ENCODE peak calls at places on chromosome 1, in ten cellular contexts. One of them, this sample, is unnamed.
A peak's percentile ranks its signal among the peaks of the same experiment; 100 is the strongest.

GRCh38 chr1:212791261-212791675 is 309 bp downstream of the NSL1 start:
- DNase-seq in B cell: no peak
- DNase-seq in activated B cell treated with CpG ODN at 0.5 μM for 24 hours: no peak
- DNase-seq in HFFc6: peak; percentile 84
- DNase-seq in progenitor cell of endocrine pancreas: no peak
- DNase-seq in fibroblast of mammary gland: peak; percentile 81
- DNase-seq in RWPE1: peak; percentile 76
- DNase-seq in brain microvascular endothelial cell: peak; percentile 47
- DNase-seq in cardiac muscle cell: peak; percentile 78
- DNase-seq in nephron progenitor cell: no peak
- DNase-seq in this sample: no peak

GRCh38 chr1:94688646-94689045 is 131.5 kb upstream of the SLC44A3 start:
- DNase-seq in B cell: no peak
- DNase-seq in activated B cell treated with CpG ODN at 0.5 μM for 24 hours: no peak
- DNase-seq in HFFc6: no peak
- DNase-seq in progenitor cell of endocrine pancreas: no peak
- DNase-seq in fibroblast of mammary gland: no peak
- DNase-seq in RWPE1: no peak
- DNase-seq in brain microvascular endothelial cell: no peak
- DNase-seq in cardiac muscle cell: no peak
- DNase-seq in nephron progenitor cell: no peak
- DNase-seq in this sample: no peak

GRCh38 chr1:53600486-53600885 is 138.5 kb downstream of the GLIS1 start:
- DNase-seq in B cell: no peak
- DNase-seq in activated B cell treated with CpG ODN at 0.5 μM for 24 hours: no peak
- DNase-seq in HFFc6: no peak
- DNase-seq in progenitor cell of endocrine pancreas: no peak
- DNase-seq in fibroblast of mammary gland: no peak
- DNase-seq in RWPE1: no peak
- DNase-seq in brain microvascular endothelial cell: no peak
- DNase-seq in cardiac muscle cell: no peak
- DNase-seq in nephron progenitor cell: no peak
- DNase-seq in this sample: peak; percentile 29

GRCh38 chr1:62493656-62494055 is 56.8 kb downstream of the USP1 start:
- DNase-seq in B cell: no peak
- DNase-seq in activated B cell treated with CpG ODN at 0.5 μM for 24 hours: no peak
- DNase-seq in HFFc6: no peak
- DNase-seq in progenitor cell of endocrine pancreas: no peak
- DNase-seq in fibroblast of mammary gland: peak; percentile 49
- DNase-seq in RWPE1: peak; percentile 28
- DNase-seq in brain microvascular endothelial cell: no peak
- DNase-seq in cardiac muscle cell: no peak
- DNase-seq in nephron progenitor cell: no peak
- DNase-seq in this sample: no peak

GRCh38 chr1:228047183-228047466 is 35.4 kb upstream of the ARF1 start:
- DNase-seq in B cell: no peak
- DNase-seq in activated B cell treated with CpG ODN at 0.5 μM for 24 hours: no peak
- DNase-seq in HFFc6: no peak
- DNase-seq in progenitor cell of endocrine pancreas: no peak
- DNase-seq in fibroblast of mammary gland: no peak
- DNase-seq in RWPE1: no peak
- DNase-seq in brain microvascular endothelial cell: no peak
- DNase-seq in cardiac muscle cell: no peak
- DNase-seq in nephron progenitor cell: no peak
- DNase-seq in this sample: peak; percentile 38

GRCh38 chr1:114428083-114428754 is 82.8 kb downstream of the TRIM33 start:
- DNase-seq in B cell: no peak
- DNase-seq in activated B cell treated with CpG ODN at 0.5 μM for 24 hours: no peak
- DNase-seq in HFFc6: peak; percentile 19
- DNase-seq in progenitor cell of endocrine pancreas: no peak
- DNase-seq in fibroblast of mammary gland: peak; percentile 31
- DNase-seq in RWPE1: no peak
- DNase-seq in brain microvascular endothelial cell: no peak
- DNase-seq in cardiac muscle cell: peak; percentile 44
- DNase-seq in nephron progenitor cell: no peak
- DNase-seq in this sample: no peak

GRCh38 chr1:89739013-89739843 is 81.6 kb upstream of the LRRC8D start:
- DNase-seq in B cell: no peak
- DNase-seq in activated B cell treated with CpG ODN at 0.5 μM for 24 hours: no peak
- DNase-seq in HFFc6: peak; percentile 53
- DNase-seq in progenitor cell of endocrine pancreas: no peak
- DNase-seq in fibroblast of mammary gland: peak; percentile 51
- DNase-seq in RWPE1: peak; percentile 33
- DNase-seq in brain microvascular endothelial cell: peak; percentile 58
- DNase-seq in cardiac muscle cell: peak; percentile 43
- DNase-seq in nephron progenitor cell: no peak
- DNase-seq in this sample: no peak

GRCh38 chr1:45258059-45258650 is 51.8 kb upstream of the ZSWIM5 start:
- DNase-seq in B cell: no peak
- DNase-seq in activated B cell treated with CpG ODN at 0.5 μM for 24 hours: no peak
- DNase-seq in HFFc6: no peak
- DNase-seq in progenitor cell of endocrine pancreas: no peak
- DNase-seq in fibroblast of mammary gland: no peak
- DNase-seq in RWPE1: no peak
- DNase-seq in brain microvascular endothelial cell: no peak
- DNase-seq in cardiac muscle cell: no peak
- DNase-seq in nephron progenitor cell: no peak
- DNase-seq in this sample: no peak

GRCh38 chr1:28208818-28209441 is 23.9 kb downstream of the DNAJC8 start:
- DNase-seq in B cell: peak; percentile 59
- DNase-seq in activated B cell treated with CpG ODN at 0.5 μM for 24 hours: no peak
- DNase-seq in HFFc6: peak; percentile 62
- DNase-seq in progenitor cell of endocrine pancreas: peak; percentile 41
- DNase-seq in fibroblast of mammary gland: peak; percentile 73
- DNase-seq in RWPE1: peak; percentile 58
- DNase-seq in brain microvascular endothelial cell: peak; percentile 66
- DNase-seq in cardiac muscle cell: peak; percentile 83
- DNase-seq in nephron progenitor cell: peak; percentile 40
- DNase-seq in this sample: no peak

GRCh38 chr1:181594553-181594952 is 111.2 kb downstream of the CACNA1E start:
- DNase-seq in B cell: no peak
- DNase-seq in activated B cell treated with CpG ODN at 0.5 μM for 24 hours: no peak
- DNase-seq in HFFc6: no peak
- DNase-seq in progenitor cell of endocrine pancreas: no peak
- DNase-seq in fibroblast of mammary gland: no peak
- DNase-seq in RWPE1: no peak
- DNase-seq in brain microvascular endothelial cell: no peak
- DNase-seq in cardiac muscle cell: no peak
- DNase-seq in nephron progenitor cell: no peak
- DNase-seq in this sample: no peak

GRCh38 chr1:19683351-19683750 is 18.7 kb downstream of the HTR6 start:
- DNase-seq in B cell: no peak
- DNase-seq in activated B cell treated with CpG ODN at 0.5 μM for 24 hours: no peak
- DNase-seq in HFFc6: no peak
- DNase-seq in progenitor cell of endocrine pancreas: no peak
- DNase-seq in fibroblast of mammary gland: peak; percentile 55
- DNase-seq in RWPE1: no peak
- DNase-seq in brain microvascular endothelial cell: no peak
- DNase-seq in cardiac muscle cell: no peak
- DNase-seq in nephron progenitor cell: no peak
- DNase-seq in this sample: no peak

DNA sequence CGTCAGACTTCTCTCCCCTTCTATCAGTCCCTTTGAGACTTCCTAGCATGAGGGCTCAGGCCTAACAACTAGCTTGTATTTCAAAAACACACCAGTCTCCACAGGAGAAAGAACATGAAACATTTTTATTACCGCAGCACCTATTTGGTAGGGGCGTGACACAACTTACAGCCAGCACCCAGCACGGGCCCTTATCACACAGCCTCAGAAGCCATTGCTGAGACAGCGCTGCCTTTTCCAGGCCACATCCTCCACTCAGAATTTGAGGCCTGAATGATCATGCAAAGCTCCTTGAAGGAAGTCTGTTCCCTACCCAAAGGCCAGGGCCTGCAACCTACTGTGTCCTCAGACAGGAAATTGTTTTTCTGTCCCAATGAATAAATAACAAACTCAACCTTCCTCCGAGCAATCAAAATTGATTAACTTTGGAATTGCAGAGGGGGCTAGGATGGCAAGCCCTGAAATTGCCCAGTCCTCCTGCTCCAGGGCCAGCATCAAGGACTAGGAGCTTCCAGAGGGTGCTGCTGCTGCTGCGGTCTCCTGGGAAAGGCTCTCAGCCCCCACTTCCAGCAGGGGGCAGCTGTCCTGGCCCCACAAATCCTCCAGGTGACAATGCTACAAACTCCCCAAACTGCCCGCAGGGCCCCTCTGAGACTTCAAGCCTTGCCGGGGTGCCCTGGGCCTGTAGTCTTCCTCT is 94.3 kb upstream of the GALNT2 start:
- DNase-seq in B cell: no peak
- DNase-seq in activated B cell treated with CpG ODN at 0.5 μM for 24 hours: no peak
- DNase-seq in HFFc6: no peak
- DNase-seq in progenitor cell of endocrine pancreas: no peak
- DNase-seq in fibroblast of mammary gland: no peak
- DNase-seq in RWPE1: no peak
- DNase-seq in brain microvascular endothelial cell: no peak
- DNase-seq in cardiac muscle cell: peak; percentile 5
- DNase-seq in nephron progenitor cell: no peak
- DNase-seq in this sample: no peak
- TF ChIP-seq CTCF in B cell: no peak
- TF ChIP-seq CTCF in activated B cell treated with CpG ODN at 0.5 μM for 24 hours: no peak
- TF ChIP-seq CTCF in HFFc6: peak; percentile 48
- TF ChIP-seq CTCF in progenitor cell of endocrine pancreas: peak; percentile 44
- TF ChIP-seq CTCF in fibroblast of mammary gland: no peak
- TF ChIP-seq CTCF in RWPE1: no peak
- TF ChIP-seq CTCF in brain microvascular endothelial cell: peak; percentile 46
- TF ChIP-seq CTCF in cardiac muscle cell: no peak
- TF ChIP-seq CTCF in nephron progenitor cell: no peak
- TF ChIP-seq CTCF in this sample: peak; percentile 29

DNA sequence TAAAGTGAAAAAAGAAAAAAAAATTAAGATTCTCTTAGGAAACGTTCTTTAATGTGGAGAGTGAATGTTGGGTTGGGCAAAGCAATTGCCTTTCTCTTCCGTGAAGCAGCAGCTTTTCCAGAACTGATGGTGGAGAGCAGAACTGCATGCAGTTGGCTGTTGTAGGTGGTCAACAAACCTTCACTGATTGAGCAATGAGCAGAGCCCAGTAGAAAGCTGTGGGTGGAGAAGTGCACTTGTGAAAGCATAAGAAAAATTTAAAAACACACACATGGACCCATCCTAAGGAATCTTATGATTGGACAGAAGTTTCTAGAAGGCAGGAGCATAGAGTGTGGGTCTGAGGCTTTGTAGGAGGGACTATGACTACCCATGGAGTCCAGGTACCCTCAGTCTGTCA is 4.5 kb downstream of the PRELP start:
- DNase-seq in B cell: no peak
- DNase-seq in activated B cell treated with CpG ODN at 0.5 μM for 24 hours: no peak
- DNase-seq in HFFc6: peak; percentile 73
- DNase-seq in progenitor cell of endocrine pancreas: no peak
- DNase-seq in fibroblast of mammary gland: peak; percentile 65
- DNase-seq in RWPE1: no peak
- DNase-seq in brain microvascular endothelial cell: no peak
- DNase-seq in cardiac muscle cell: peak; percentile 81
- DNase-seq in nephron progenitor cell: no peak
- DNase-seq in this sample: no peak
- TF ChIP-seq CTCF in B cell: no peak
- TF ChIP-seq CTCF in activated B cell treated with CpG ODN at 0.5 μM for 24 hours: no peak
- TF ChIP-seq CTCF in HFFc6: peak; percentile 28
- TF ChIP-seq CTCF in progenitor cell of endocrine pancreas: no peak
- TF ChIP-seq CTCF in fibroblast of mammary gland: no peak
- TF ChIP-seq CTCF in RWPE1: no peak
- TF ChIP-seq CTCF in brain microvascular endothelial cell: peak; percentile 23
- TF ChIP-seq CTCF in cardiac muscle cell: peak; percentile 1
- TF ChIP-seq CTCF in nephron progenitor cell: no peak
- TF ChIP-seq CTCF in this sample: no peak

DNA sequence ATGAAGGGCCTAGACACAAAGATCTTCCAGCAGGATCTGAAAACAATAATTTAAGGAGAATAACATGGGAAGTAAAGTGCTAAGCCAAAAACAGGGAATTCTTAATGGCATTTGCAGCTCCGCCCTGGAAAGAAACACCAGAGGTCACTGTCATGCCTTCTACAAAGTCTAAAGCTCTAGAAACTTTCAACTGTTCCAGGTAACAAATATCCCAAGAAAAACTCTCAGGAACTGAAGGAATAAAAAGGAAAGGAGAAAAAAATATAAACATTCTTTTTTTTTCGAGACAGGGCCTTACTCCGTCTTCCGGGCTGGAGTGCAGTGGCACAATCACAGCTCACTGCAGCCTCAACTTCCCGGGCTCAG is 13.2 kb downstream of the ZC3H12A start:
- DNase-seq in B cell: no peak
- DNase-seq in activated B cell treated with CpG ODN at 0.5 μM for 24 hours: no peak
- DNase-seq in HFFc6: no peak
- DNase-seq in progenitor cell of endocrine pancreas: no peak
- DNase-seq in fibroblast of mammary gland: no peak
- DNase-seq in RWPE1: no peak
- DNase-seq in brain microvascular endothelial cell: no peak
- DNase-seq in cardiac muscle cell: no peak
- DNase-seq in nephron progenitor cell: no peak
- DNase-seq in this sample: no peak
- TF ChIP-seq CTCF in B cell: peak; percentile 54
- TF ChIP-seq CTCF in activated B cell treated with CpG ODN at 0.5 μM for 24 hours: no peak
- TF ChIP-seq CTCF in HFFc6: peak; percentile 29
- TF ChIP-seq CTCF in progenitor cell of endocrine pancreas: no peak
- TF ChIP-seq CTCF in fibroblast of mammary gland: no peak
- TF ChIP-seq CTCF in RWPE1: peak; percentile 58
- TF ChIP-seq CTCF in brain microvascular endothelial cell: no peak
- TF ChIP-seq CTCF in cardiac muscle cell: no peak
- TF ChIP-seq CTCF in nephron progenitor cell: no peak
- TF ChIP-seq CTCF in this sample: no peak

GRCh38 chr1:32622205-32622604 is 28.1 kb downstream of the ZBTB8OS start:
- DNase-seq in B cell: no peak
- DNase-seq in activated B cell treated with CpG ODN at 0.5 μM for 24 hours: no peak
- DNase-seq in HFFc6: no peak
- DNase-seq in progenitor cell of endocrine pancreas: no peak
- DNase-seq in fibroblast of mammary gland: no peak
- DNase-seq in RWPE1: no peak
- DNase-seq in brain microvascular endothelial cell: no peak
- DNase-seq in cardiac muscle cell: no peak
- DNase-seq in nephron progenitor cell: no peak
- DNase-seq in this sample: no peak

GRCh38 chr1:32618673-32619221 is 31.6 kb downstream of the ZBTB8OS start:
- DNase-seq in B cell: no peak
- DNase-seq in activated B cell treated with CpG ODN at 0.5 μM for 24 hours: no peak
- DNase-seq in HFFc6: no peak
- DNase-seq in progenitor cell of endocrine pancreas: no peak
- DNase-seq in fibroblast of mammary gland: peak; percentile 24
- DNase-seq in RWPE1: no peak
- DNase-seq in brain microvascular endothelial cell: no peak
- DNase-seq in cardiac muscle cell: peak; percentile 5
- DNase-seq in nephron progenitor cell: no peak
- DNase-seq in this sample: no peak

GRCh38 chr1:32622806-32623694 is 27.3 kb downstream of the ZBTB8OS start:
- DNase-seq in B cell: no peak
- DNase-seq in activated B cell treated with CpG ODN at 0.5 μM for 24 hours: no peak
- DNase-seq in HFFc6: no peak
- DNase-seq in progenitor cell of endocrine pancreas: no peak
- DNase-seq in fibroblast of mammary gland: no peak
- DNase-seq in RWPE1: no peak
- DNase-seq in brain microvascular endothelial cell: no peak
- DNase-seq in cardiac muscle cell: no peak
- DNase-seq in nephron progenitor cell: no peak
- DNase-seq in this sample: no peak

GRCh38 chr1:32623775-32624174 is 26.6 kb downstream of the ZBTB8OS start:
- DNase-seq in B cell: no peak
- DNase-seq in activated B cell treated with CpG ODN at 0.5 μM for 24 hours: no peak
- DNase-seq in HFFc6: no peak
- DNase-seq in progenitor cell of endocrine pancreas: no peak
- DNase-seq in fibroblast of mammary gland: no peak
- DNase-seq in RWPE1: no peak
- DNase-seq in brain microvascular endothelial cell: no peak
- DNase-seq in cardiac muscle cell: no peak
- DNase-seq in nephron progenitor cell: no peak
- DNase-seq in this sample: no peak

GRCh38 chr1:32619701-32620485 is 30.5 kb downstream of the ZBTB8OS start:
- DNase-seq in B cell: no peak
- DNase-seq in activated B cell treated with CpG ODN at 0.5 μM for 24 hours: no peak
- DNase-seq in HFFc6: peak; percentile 17
- DNase-seq in progenitor cell of endocrine pancreas: no peak
- DNase-seq in fibroblast of mammary gland: peak; percentile 44
- DNase-seq in RWPE1: no peak
- DNase-seq in brain microvascular endothelial cell: peak; percentile 4
- DNase-seq in cardiac muscle cell: peak; percentile 59
- DNase-seq in nephron progenitor cell: no peak
- DNase-seq in this sample: no peak
- TF ChIP-seq CTCF in B cell: no peak
- TF ChIP-seq CTCF in activated B cell treated with CpG ODN at 0.5 μM for 24 hours: no peak
- TF ChIP-seq CTCF in HFFc6: peak; percentile 69
- TF ChIP-seq CTCF in progenitor cell of endocrine pancreas: no peak
- TF ChIP-seq CTCF in fibroblast of mammary gland: peak; percentile 24
- TF ChIP-seq CTCF in RWPE1: no peak
- TF ChIP-seq CTCF in brain microvascular endothelial cell: no peak
- TF ChIP-seq CTCF in cardiac muscle cell: peak; percentile 22
- TF ChIP-seq CTCF in nephron progenitor cell: no peak
- TF ChIP-seq CTCF in this sample: peak; percentile 16

This sample was measured in upper lobe of right lung.